ENCODE peak calls at places on chromosomes 6 and 20, in nine cellular contexts. One of them, this sample, is unnamed.

GRCh38 chr20:42734660-42735368 is 454.9 kb downstream of the PTPRT start:
- DNase-seq in H4: no peak
- DNase-seq in CD8-positive, alpha-beta memory T cell: no peak
- DNase-seq in Jurkat, Clone E6-1: no peak
- DNase-seq in DMS 273 treated with DMSO at 0.1 percent for 48 hours: no peak
- DNase-seq in activated T-cell treated with anti-CD3 and anti-CD28 coated beads, Interleukin-2, amount 50 U/mL, for 72 hours: no peak
- DNase-seq in mucosa of gallbladder: no peak
- DNase-seq in spleen: no peak
- DNase-seq in nephron progenitor cell: no peak
- DNase-seq in this sample: no peak

GRCh38 chr6:6790393-6790792 is 201.9 kb downstream of the LY86 start:
- DNase-seq in H4: no peak
- DNase-seq in CD8-positive, alpha-beta memory T cell: no peak
- DNase-seq in Jurkat, Clone E6-1: no peak
- DNase-seq in DMS 273 treated with DMSO at 0.1 percent for 48 hours: no peak
- DNase-seq in activated T-cell treated with anti-CD3 and anti-CD28 coated beads, Interleukin-2, amount 50 U/mL, for 72 hours: no peak
- DNase-seq in mucosa of gallbladder: no peak
- DNase-seq in spleen: no peak
- DNase-seq in nephron progenitor cell: no peak
- DNase-seq in this sample: no peak

GRCh38 chr20:31566658-31567379 is 38.3 kb upstream of the ID1 start:
- DNase-seq in H4: no peak
- DNase-seq in CD8-positive, alpha-beta memory T cell: no peak
- DNase-seq in Jurkat, Clone E6-1: peak
- DNase-seq in DMS 273 treated with DMSO at 0.1 percent for 48 hours: no peak
- DNase-seq in activated T-cell treated with anti-CD3 and anti-CD28 coated beads, Interleukin-2, amount 50 U/mL, for 72 hours: no peak
- DNase-seq in mucosa of gallbladder: no peak
- DNase-seq in spleen: no peak
- DNase-seq in nephron progenitor cell: no peak
- DNase-seq in this sample: no peak

GRCh38 chr6:87926687-87927086 is 121.0 kb upstream of the SPACA1 start:
- DNase-seq in H4: no peak
- DNase-seq in CD8-positive, alpha-beta memory T cell: no peak
- DNase-seq in Jurkat, Clone E6-1: no peak
- DNase-seq in DMS 273 treated with DMSO at 0.1 percent for 48 hours: no peak
- DNase-seq in activated T-cell treated with anti-CD3 and anti-CD28 coated beads, Interleukin-2, amount 50 U/mL, for 72 hours: no peak
- DNase-seq in mucosa of gallbladder: no peak
- DNase-seq in spleen: no peak
- DNase-seq in nephron progenitor cell: no peak
- DNase-seq in this sample: no peak

GRCh38 chr6:470901-471448 is 79.4 kb downstream of the IRF4 start:
- DNase-seq in H4: no peak
- DNase-seq in CD8-positive, alpha-beta memory T cell: no peak
- DNase-seq in Jurkat, Clone E6-1: no peak
- DNase-seq in DMS 273 treated with DMSO at 0.1 percent for 48 hours: no peak
- DNase-seq in activated T-cell treated with anti-CD3 and anti-CD28 coated beads, Interleukin-2, amount 50 U/mL, for 72 hours: no peak
- DNase-seq in mucosa of gallbladder: no peak
- DNase-seq in spleen: no peak
- DNase-seq in nephron progenitor cell: no peak
- DNase-seq in this sample: peak

GRCh38 chr6:56534680-56535419 is 107.8 kb downstream of the DST start:
- DNase-seq in H4: no peak
- DNase-seq in CD8-positive, alpha-beta memory T cell: no peak
- DNase-seq in Jurkat, Clone E6-1: no peak
- DNase-seq in DMS 273 treated with DMSO at 0.1 percent for 48 hours: no peak
- DNase-seq in activated T-cell treated with anti-CD3 and anti-CD28 coated beads, Interleukin-2, amount 50 U/mL, for 72 hours: no peak
- DNase-seq in mucosa of gallbladder: no peak
- DNase-seq in spleen: no peak
- DNase-seq in nephron progenitor cell: no peak
- DNase-seq in this sample: no peak

GRCh38 chr6:33668914-33669313 is 42.6 kb downstream of the UQCC2 start:
- DNase-seq in H4: no peak
- DNase-seq in CD8-positive, alpha-beta memory T cell: peak
- DNase-seq in Jurkat, Clone E6-1: no peak
- DNase-seq in DMS 273 treated with DMSO at 0.1 percent for 48 hours: no peak
- DNase-seq in activated T-cell treated with anti-CD3 and anti-CD28 coated beads, Interleukin-2, amount 50 U/mL, for 72 hours: peak
- DNase-seq in mucosa of gallbladder: peak
- DNase-seq in spleen: peak
- DNase-seq in nephron progenitor cell: no peak
- DNase-seq in this sample: no peak

GRCh38 chr6:128209771-128210170 is 308.9 kb upstream of the THEMIS start:
- DNase-seq in H4: peak
- DNase-seq in CD8-positive, alpha-beta memory T cell: no peak
- DNase-seq in Jurkat, Clone E6-1: no peak
- DNase-seq in DMS 273 treated with DMSO at 0.1 percent for 48 hours: no peak
- DNase-seq in activated T-cell treated with anti-CD3 and anti-CD28 coated beads, Interleukin-2, amount 50 U/mL, for 72 hours: no peak
- DNase-seq in mucosa of gallbladder: no peak
- DNase-seq in spleen: no peak
- DNase-seq in nephron progenitor cell: no peak
- DNase-seq in this sample: no peak

GRCh38 chr6:17454316-17455005 is 61.1 kb downstream of the CAP2 start:
- DNase-seq in H4: no peak
- DNase-seq in CD8-positive, alpha-beta memory T cell: no peak
- DNase-seq in Jurkat, Clone E6-1: no peak
- DNase-seq in DMS 273 treated with DMSO at 0.1 percent for 48 hours: no peak
- DNase-seq in activated T-cell treated with anti-CD3 and anti-CD28 coated beads, Interleukin-2, amount 50 U/mL, for 72 hours: no peak
- DNase-seq in mucosa of gallbladder: no peak
- DNase-seq in spleen: no peak
- DNase-seq in nephron progenitor cell: no peak
- DNase-seq in this sample: no peak

GRCh38 chr20:308427-309038 is 11.2 kb downstream of the ZCCHC3 start:
- DNase-seq in H4: no peak
- DNase-seq in CD8-positive, alpha-beta memory T cell: no peak
- DNase-seq in Jurkat, Clone E6-1: no peak
- DNase-seq in DMS 273 treated with DMSO at 0.1 percent for 48 hours: no peak
- DNase-seq in activated T-cell treated with anti-CD3 and anti-CD28 coated beads, Interleukin-2, amount 50 U/mL, for 72 hours: no peak
- DNase-seq in mucosa of gallbladder: no peak
- DNase-seq in spleen: no peak
- DNase-seq in nephron progenitor cell: no peak
- DNase-seq in this sample: no peak

GRCh38 chr6:26484161-26484560 is 15.9 kb upstream of the BTN1A1 start:
- DNase-seq in H4: no peak
- DNase-seq in CD8-positive, alpha-beta memory T cell: no peak
- DNase-seq in Jurkat, Clone E6-1: no peak
- DNase-seq in DMS 273 treated with DMSO at 0.1 percent for 48 hours: no peak
- DNase-seq in activated T-cell treated with anti-CD3 and anti-CD28 coated beads, Interleukin-2, amount 50 U/mL, for 72 hours: no peak
- DNase-seq in mucosa of gallbladder: no peak
- DNase-seq in spleen: no peak
- DNase-seq in nephron progenitor cell: no peak
- DNase-seq in this sample: no peak

This sample was measured in GM20000.